ENCODE peak calls at places on chromosomes 3 and 15, in nine cellular contexts. One of them, this sample, is unnamed.

GRCh38 chr3:161474691-161475090 is 21.9 kb upstream of the OTOL1 start:
- DNase-seq in brain microvascular endothelial cell: no peak
- DNase-seq in heart right ventricle: no peak
- DNase-seq in uterus: no peak
- DNase-seq in tibial artery: no peak
- DNase-seq in CD8-positive, alpha-beta T cell: no peak
- DNase-seq in spleen: no peak
- DNase-seq in IMR-90: no peak
- DNase-seq in Peyer's patch: no peak
- DNase-seq in this sample: no peak

GRCh38 chr15:59444980-59445500 is 7.1 kb downstream of the FAM81A start:
- DNase-seq in CD8-positive, alpha-beta T cell: no peak
- DNase-seq in Peyer's patch: no peak
- DNase-seq in IMR-90: no peak
- DNase-seq in heart right ventricle: no peak
- DNase-seq in spleen: no peak
- DNase-seq in tibial artery: no peak
- DNase-seq in uterus: no peak
- DNase-seq in brain microvascular endothelial cell: no peak
- DNase-seq in this sample: no peak

GRCh38 chr15:48557335-48557734 is 88.2 kb downstream of the FBN1 start:
- DNase-seq in brain microvascular endothelial cell: no peak
- DNase-seq in uterus: no peak
- DNase-seq in Peyer's patch: no peak
- DNase-seq in tibial artery: no peak
- DNase-seq in spleen: no peak
- DNase-seq in IMR-90: no peak
- DNase-seq in CD8-positive, alpha-beta T cell: no peak
- DNase-seq in heart right ventricle: peak; percentile 40
- DNase-seq in this sample: no peak

GRCh38 chr3:59460068-59460467 is 410.2 kb upstream of the CFAP20DC start:
- DNase-seq in spleen: no peak
- DNase-seq in heart right ventricle: no peak
- DNase-seq in Peyer's patch: no peak
- DNase-seq in brain microvascular endothelial cell: no peak
- DNase-seq in CD8-positive, alpha-beta T cell: no peak
- DNase-seq in IMR-90: no peak
- DNase-seq in tibial artery: no peak
- DNase-seq in uterus: no peak
- DNase-seq in this sample: no peak

GRCh38 chr15:64566102-64566501 is 105.7 kb downstream of the ZNF609 start:
- DNase-seq in IMR-90: no peak
- DNase-seq in spleen: no peak
- DNase-seq in Peyer's patch: no peak
- DNase-seq in CD8-positive, alpha-beta T cell: no peak
- DNase-seq in uterus: no peak
- DNase-seq in heart right ventricle: no peak
- DNase-seq in tibial artery: no peak
- DNase-seq in brain microvascular endothelial cell: no peak
- DNase-seq in this sample: no peak

GRCh38 chr3:16070707-16071106 is 103.8 kb upstream of the GALNT15 start:
- DNase-seq in tibial artery: no peak
- DNase-seq in heart right ventricle: no peak
- DNase-seq in brain microvascular endothelial cell: no peak
- DNase-seq in IMR-90: no peak
- DNase-seq in CD8-positive, alpha-beta T cell: no peak
- DNase-seq in spleen: no peak
- DNase-seq in uterus: no peak
- DNase-seq in Peyer's patch: no peak
- DNase-seq in this sample: no peak

GRCh38 chr3:88574210-88574609 is 424.5 kb downstream of the C3orf38 start:
- DNase-seq in Peyer's patch: no peak
- DNase-seq in CD8-positive, alpha-beta T cell: no peak
- DNase-seq in tibial artery: no peak
- DNase-seq in uterus: no peak
- DNase-seq in spleen: no peak
- DNase-seq in heart right ventricle: no peak
- DNase-seq in IMR-90: no peak
- DNase-seq in brain microvascular endothelial cell: no peak
- DNase-seq in this sample: no peak

GRCh38 chr3:186298876-186299275 is 63.2 kb downstream of the DGKG start:
- DNase-seq in tibial artery: no peak
- DNase-seq in Peyer's patch: no peak
- DNase-seq in spleen: no peak
- DNase-seq in brain microvascular endothelial cell: no peak
- DNase-seq in IMR-90: no peak
- DNase-seq in CD8-positive, alpha-beta T cell: no peak
- DNase-seq in heart right ventricle: no peak
- DNase-seq in uterus: no peak
- DNase-seq in this sample: no peak

GRCh38 chr3:4736284-4736861 is 242.9 kb upstream of the BHLHE40 start:
- DNase-seq in heart right ventricle: peak; percentile 59
- DNase-seq in Peyer's patch: no peak
- DNase-seq in spleen: no peak
- DNase-seq in IMR-90: peak; percentile 50
- DNase-seq in uterus: no peak
- DNase-seq in tibial artery: no peak
- DNase-seq in brain microvascular endothelial cell: no peak
- DNase-seq in CD8-positive, alpha-beta T cell: no peak
- DNase-seq in this sample: no peak

GRCh38 chr3:41418961-41419691 is 219.8 kb downstream of the CTNNB1 start:
- DNase-seq in IMR-90: peak; percentile 45
- DNase-seq in CD8-positive, alpha-beta T cell: no peak
- DNase-seq in spleen: no peak
- DNase-seq in Peyer's patch: no peak
- DNase-seq in tibial artery: no peak
- DNase-seq in heart right ventricle: no peak
- DNase-seq in brain microvascular endothelial cell: peak; percentile 84
- DNase-seq in uterus: no peak
- DNase-seq in this sample: no peak

GRCh38 chr3:173743111-173743510 is 345.6 kb downstream of the NLGN1 start:
- DNase-seq in Peyer's patch: no peak
- DNase-seq in spleen: no peak
- DNase-seq in brain microvascular endothelial cell: no peak
- DNase-seq in heart right ventricle: no peak
- DNase-seq in CD8-positive, alpha-beta T cell: no peak
- DNase-seq in uterus: no peak
- DNase-seq in tibial artery: no peak
- DNase-seq in IMR-90: peak; percentile 47
- DNase-seq in this sample: no peak

GRCh38 chr3:124923833-124924232 is 10.7 kb downstream of the MUC13 start:
- DNase-seq in CD8-positive, alpha-beta T cell: no peak
- DNase-seq in tibial artery: no peak
- DNase-seq in Peyer's patch: no peak
- DNase-seq in spleen: no peak
- DNase-seq in brain microvascular endothelial cell: no peak
- DNase-seq in IMR-90: no peak
- DNase-seq in uterus: no peak
- DNase-seq in heart right ventricle: no peak
- DNase-seq in this sample: no peak
- TF ChIP-seq CTCF in CD8-positive, alpha-beta T cell: no peak
- TF ChIP-seq CTCF in tibial artery: no peak
- TF ChIP-seq CTCF in Peyer's patch: no peak
- TF ChIP-seq CTCF in spleen: no peak
- TF ChIP-seq CTCF in brain microvascular endothelial cell: peak; percentile 55
- TF ChIP-seq CTCF in IMR-90: no peak
- TF ChIP-seq CTCF in uterus: no peak
- TF ChIP-seq CTCF in heart right ventricle: no peak
- TF ChIP-seq CTCF in this sample: no peak

GRCh38 chr3:127822836-127823589 is 698 bp upstream of the MGLL start:
- DNase-seq in tibial artery: peak; percentile 89
- DNase-seq in heart right ventricle: peak; percentile 63
- DNase-seq in uterus: no peak
- DNase-seq in spleen: peak; percentile 85
- DNase-seq in CD8-positive, alpha-beta T cell: peak; percentile 39
- DNase-seq in IMR-90: peak; percentile 33
- DNase-seq in brain microvascular endothelial cell: no peak
- DNase-seq in Peyer's patch: peak; percentile 83
- DNase-seq in this sample: no peak

GRCh38 chr3:127822166-127822835 is at the start of gene MGLL:
- DNase-seq in CD8-positive, alpha-beta T cell: peak; percentile 37
- DNase-seq in spleen: peak; percentile 82
- DNase-seq in brain microvascular endothelial cell: peak; percentile 20
- DNase-seq in heart right ventricle: peak; percentile 51
- DNase-seq in uterus: peak; percentile 30
- DNase-seq in Peyer's patch: peak; percentile 59
- DNase-seq in IMR-90: peak; percentile 50
- DNase-seq in tibial artery: peak; percentile 76
- DNase-seq in this sample: no peak

GRCh38 chr3:127819656-127820055 is 2.7 kb downstream of the MGLL start:
- DNase-seq in tibial artery: no peak
- DNase-seq in heart right ventricle: no peak
- DNase-seq in spleen: no peak
- DNase-seq in Peyer's patch: no peak
- DNase-seq in IMR-90: no peak
- DNase-seq in brain microvascular endothelial cell: no peak
- DNase-seq in uterus: no peak
- DNase-seq in CD8-positive, alpha-beta T cell: peak; percentile 21
- DNase-seq in this sample: no peak

GRCh38 chr3:127820221-127820870 is 2.0 kb downstream of the MGLL start:
- DNase-seq in spleen: no peak
- DNase-seq in brain microvascular endothelial cell: no peak
- DNase-seq in CD8-positive, alpha-beta T cell: peak; percentile 32
- DNase-seq in IMR-90: peak; percentile 46
- DNase-seq in heart right ventricle: no peak
- DNase-seq in Peyer's patch: no peak
- DNase-seq in uterus: no peak
- DNase-seq in tibial artery: no peak
- DNase-seq in this sample: no peak

DNA sequence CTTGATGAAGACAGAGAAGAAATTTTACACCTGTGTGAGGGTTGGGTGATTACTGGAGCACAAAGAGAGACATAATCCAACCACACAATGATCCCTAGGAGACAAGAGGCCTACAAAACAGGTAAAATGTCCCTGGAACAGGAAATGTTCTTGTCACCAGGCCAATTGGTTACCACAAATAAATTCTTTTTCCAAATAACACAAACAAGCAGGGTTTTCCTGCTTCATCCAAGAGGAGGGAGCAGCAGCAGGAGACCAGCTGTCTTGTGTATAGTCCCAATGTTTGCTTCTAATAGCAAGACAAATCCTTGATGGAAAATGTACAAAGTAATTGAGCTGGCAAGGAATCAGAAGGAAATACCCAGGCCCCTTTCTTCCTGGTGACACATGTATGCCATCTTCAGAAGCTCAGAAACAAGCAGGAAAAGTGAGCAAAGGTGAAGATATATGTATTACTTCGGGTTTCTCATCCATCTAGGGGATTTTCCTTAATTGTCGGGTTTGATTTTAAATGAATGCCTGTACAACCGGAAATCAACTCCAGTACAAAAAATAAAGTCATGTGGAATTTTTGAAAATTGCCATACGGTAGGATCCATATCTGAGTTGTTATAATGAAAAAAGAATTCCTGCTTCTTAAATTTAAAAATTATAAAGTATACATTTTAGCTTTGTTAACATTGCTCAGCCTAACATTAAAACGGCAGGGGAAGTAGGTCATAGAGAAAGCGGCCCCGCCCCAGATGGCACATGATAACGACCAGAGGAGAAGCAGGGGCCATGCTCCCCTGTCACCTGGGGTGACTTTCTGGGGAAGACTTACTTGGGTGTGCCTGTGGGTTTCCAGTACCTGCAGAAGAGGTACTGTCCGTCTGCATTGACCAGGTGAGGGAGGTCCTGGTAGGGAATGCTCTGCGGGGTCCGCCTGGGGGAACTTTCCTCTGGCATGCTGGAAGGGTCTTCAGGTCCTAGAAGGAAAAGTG is 1.2 kb downstream of the MGLL start:
- DNase-seq in tibial artery: no peak
- DNase-seq in brain microvascular endothelial cell: no peak
- DNase-seq in Peyer's patch: peak; percentile 80
- DNase-seq in heart right ventricle: no peak
- DNase-seq in uterus: no peak
- DNase-seq in spleen: peak; percentile 82
- DNase-seq in IMR-90: peak; percentile 56
- DNase-seq in CD8-positive, alpha-beta T cell: peak; percentile 42
- DNase-seq in this sample: no peak
- H3K27me3 ChIP-seq in tibial artery: no peaks in the 10 kb centered on the region
- H3K27me3 ChIP-seq in brain microvascular endothelial cell: no peaks in the 10 kb centered on the region
- H3K27me3 ChIP-seq in Peyer's patch: no peaks in the 10 kb centered on the region
- H3K27me3 ChIP-seq in heart right ventricle: no peaks in the 10 kb centered on the region
- H3K27me3 ChIP-seq in uterus: no peaks in the 10 kb centered on the region
- H3K27me3 ChIP-seq in spleen: no peaks in the 10 kb centered on the region
- H3K27me3 ChIP-seq in IMR-90: no peaks in the 10 kb centered on the region
- H3K27me3 ChIP-seq in CD8-positive, alpha-beta T cell: peaks cover 6% of the 10 kb centered on the region
- H3K27me3 ChIP-seq in this sample: peaks cover 46% of the 10 kb centered on the region

DNA sequence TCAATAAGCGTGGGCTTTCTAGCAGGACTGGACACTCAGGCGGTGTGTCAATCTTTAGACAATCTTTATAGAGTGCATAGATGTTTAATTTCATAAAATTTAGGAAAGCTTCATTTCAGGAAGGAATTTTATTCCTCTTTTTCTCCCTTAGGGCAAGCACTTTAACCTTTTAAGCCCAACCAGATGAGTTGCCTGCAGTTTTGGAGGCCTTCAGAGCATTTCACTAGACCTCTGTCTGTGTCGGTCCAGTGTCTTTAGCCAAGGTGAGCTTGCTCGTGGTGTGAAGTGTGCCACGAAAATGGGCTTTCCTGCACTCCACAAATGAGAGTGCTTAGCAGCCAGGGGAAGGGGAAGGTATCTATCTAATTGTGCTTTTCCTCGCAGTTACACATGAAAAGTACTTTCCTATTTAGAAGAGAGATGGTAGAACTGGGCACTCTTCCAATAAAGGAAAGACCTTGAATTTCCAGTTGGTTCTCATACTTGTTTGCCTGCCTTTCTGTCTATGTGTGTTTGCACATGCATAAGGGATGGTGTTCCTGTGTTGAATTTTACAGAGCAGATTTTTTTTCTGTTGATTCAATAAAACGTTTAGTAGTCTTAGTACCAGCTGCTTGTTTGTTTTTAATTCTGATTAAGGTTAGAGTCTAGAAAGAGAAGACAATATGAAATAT is 53.6 kb downstream of the FEZF2 start:
- DNase-seq in heart right ventricle: no peak
- DNase-seq in Peyer's patch: no peak
- DNase-seq in CD8-positive, alpha-beta T cell: no peak
- DNase-seq in spleen: no peak
- DNase-seq in IMR-90: no peak
- DNase-seq in uterus: no peak
- DNase-seq in tibial artery: no peak
- DNase-seq in brain microvascular endothelial cell: no peak
- DNase-seq in this sample: no peak
- H3K27ac ChIP-seq in heart right ventricle: peak overlapping the region; percentile 67
- H3K27ac ChIP-seq in Peyer's patch: no peak overlapping the region
- H3K27ac ChIP-seq in CD8-positive, alpha-beta T cell: no peak overlapping the region
- H3K27ac ChIP-seq in spleen: no peak overlapping the region
- H3K27ac ChIP-seq in IMR-90: no peak overlapping the region
- H3K27ac ChIP-seq in uterus: no peak overlapping the region
- H3K27ac ChIP-seq in tibial artery: no peak overlapping the region
- H3K27ac ChIP-seq in brain microvascular endothelial cell: no peak overlapping the region
- H3K27ac ChIP-seq in this sample: no peak overlapping the region

DNA sequence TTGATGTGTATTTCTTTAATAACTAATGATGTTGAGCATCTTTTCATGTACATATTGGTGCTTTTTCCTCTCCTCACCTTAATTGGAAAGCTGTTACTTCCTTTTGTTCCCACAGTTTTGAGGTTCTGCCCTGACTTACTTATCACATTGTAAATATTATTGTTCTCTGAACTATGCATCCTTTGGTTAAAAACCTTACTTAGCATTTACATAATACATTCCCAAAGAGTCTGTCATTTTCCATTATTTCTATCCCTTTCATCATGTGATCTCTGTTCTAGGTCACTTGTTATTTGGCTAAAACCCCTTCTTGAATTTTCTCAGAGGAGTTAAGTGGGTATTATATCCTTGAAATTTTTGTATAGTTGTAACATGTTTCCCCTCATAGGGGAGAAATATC is 33.0 kb downstream of the SLC12A6 start:
- DNase-seq in IMR-90: peak; percentile 82
- DNase-seq in heart right ventricle: no peak
- DNase-seq in CD8-positive, alpha-beta T cell: no peak
- DNase-seq in Peyer's patch: no peak
- DNase-seq in spleen: no peak
- DNase-seq in tibial artery: no peak
- DNase-seq in uterus: no peak
- DNase-seq in brain microvascular endothelial cell: peak; percentile 27
- DNase-seq in this sample: no peak
- TF ChIP-seq CTCF in IMR-90: no peak
- TF ChIP-seq CTCF in heart right ventricle: no peak
- TF ChIP-seq CTCF in CD8-positive, alpha-beta T cell: no peak
- TF ChIP-seq CTCF in Peyer's patch: no peak
- TF ChIP-seq CTCF in spleen: no peak
- TF ChIP-seq CTCF in tibial artery: no peak
- TF ChIP-seq CTCF in uterus: no peak
- TF ChIP-seq CTCF in brain microvascular endothelial cell: no peak
- TF ChIP-seq CTCF in this sample: no peak